ENCODE peak calls at places on chromosomes 3 and 15, in ten cellular contexts. C is body of pancreas, Z is BE2C, R is left lung, P is esophagus muscularis mucosa, E is prostate gland, F is transverse colon, J is MCF 10A, M is GM12865, N is GM10248. V is an unnamed sample.
A peak's percentile ranks its signal among the peaks of the same experiment; 100 is the strongest.

GRCh38 chr15:69660658-69661405 is 208.2 kb downstream of the RPLP1 start:
- DNase-seq in C (no peak), Z (no peak), R (no peak), P (no peak), E (no peak), F (no peak), J (no peak), M (no peak), N (peak; percentile 6), V (no peak)

GRCh38 chr3:114155370-114155821 is 23.5 kb downstream of the DRD3 start:
- DNase-seq in C (peak; percentile 34), Z (peak; percentile 49), R (no peak), P (peak; percentile 75), E (no peak), F (peak; percentile 9), J (peak; percentile 26), M (peak; percentile 55), N (peak; percentile 27), V (no peak)

GRCh38 chr15:53072077-53072476 is 281.9 kb upstream of the ONECUT1 start:
- DNase-seq in C (peak; percentile 99), Z (peak; percentile 9), R (no peak), P (no peak), E (no peak), F (peak; percentile 61), J (peak; percentile 85), M (peak; percentile 31), N (peak; percentile 8), V (peak; percentile 14)

GRCh38 chr3:188664795-188665194 is 507.0 kb upstream of the TPRG1 start:
- DNase-seq in C (peak; percentile 8), Z (peak; percentile 18), R (no peak), P (no peak), E (no peak), F (no peak), J (peak; percentile 66), M (peak; percentile 18), N (peak; percentile 15), V (peak; percentile 15)

GRCh38 chr15:89362203-89363101 is 27.8 kb upstream of the POLG start:
- DNase-seq in C (no peak), Z (peak; percentile 88), R (no peak), P (no peak), E (no peak), F (no peak), J (no peak), M (no peak), N (no peak), V (no peak)

GRCh38 chr15:67085818-67086649 is 20.6 kb downstream of the SMAD3 start:
- DNase-seq in C (peak; percentile 30), Z (no peak), R (no peak), P (no peak), E (no peak), F (no peak), J (peak; percentile 71), M (peak; percentile 98), N (peak; percentile 70), V (peak; percentile 83)

GRCh38 chr3:56336023-56336422 is 132.2 kb downstream of the ERC2 start:
- DNase-seq in C (no peak), Z (no peak), R (no peak), P (peak; percentile 60), E (no peak), F (no peak), J (no peak), M (no peak), N (no peak), V (no peak)

GRCh38 chr15:73940061-73940981 is 14.1 kb downstream of the LOXL1 start:
- DNase-seq in C (no peak), Z (peak; percentile 30), R (no peak), P (no peak), E (no peak), F (no peak), J (no peak), M (no peak), N (no peak), V (no peak)

GRCh38 chr3:184229424-184230080 is at the start of gene VWA5B2:
- DNase-seq in C (peak; percentile 83), Z (peak; percentile 87), R (peak; percentile 86), P (no peak), E (peak; percentile 37), F (peak; percentile 65), J (peak; percentile 49), M (peak; percentile 72), N (peak; percentile 90), V (peak; percentile 25)

GRCh38 chr3:120119846-120120510 is 25.7 kb upstream of the GSK3B start:
- DNase-seq in C (no peak), Z (no peak), R (no peak), P (no peak), E (no peak), F (no peak), J (no peak), M (no peak), N (no peak), V (no peak)

GRCh38 chr3:181457190-181457589 is 254.5 kb upstream of the SOX2 start:
- DNase-seq in C (peak; percentile 4), Z (peak; percentile 22), R (no peak), P (no peak), E (no peak), F (no peak), J (no peak), M (no peak), N (no peak), V (no peak)

GRCh38 chr15:34644851-34645250 is 61.4 kb upstream of the GOLGA8B start:
- DNase-seq in C (no peak), Z (no peak), R (no peak), P (no peak), E (no peak), F (no peak), J (no peak), M (no peak), N (no peak), V (no peak)

GRCh38 chr3:14633819-14634424 is 17.6 kb upstream of the CCDC174 start:
- DNase-seq in C (peak; percentile 75), Z (peak; percentile 52), R (peak; percentile 89), P (no peak), E (no peak), F (peak; percentile 53), J (peak; percentile 73), M (peak; percentile 84), N (peak; percentile 70), V (peak; percentile 44)
- TF ChIP-seq CTCF in C (peak; percentile 67), Z (peak; percentile 70), R (peak; percentile 82), P (peak; percentile 65), E (peak; percentile 55), F (peak; percentile 63), J (peak; percentile 74), M (peak; percentile 96), N (peak; percentile 75), V (peak; percentile 91)

DNA sequence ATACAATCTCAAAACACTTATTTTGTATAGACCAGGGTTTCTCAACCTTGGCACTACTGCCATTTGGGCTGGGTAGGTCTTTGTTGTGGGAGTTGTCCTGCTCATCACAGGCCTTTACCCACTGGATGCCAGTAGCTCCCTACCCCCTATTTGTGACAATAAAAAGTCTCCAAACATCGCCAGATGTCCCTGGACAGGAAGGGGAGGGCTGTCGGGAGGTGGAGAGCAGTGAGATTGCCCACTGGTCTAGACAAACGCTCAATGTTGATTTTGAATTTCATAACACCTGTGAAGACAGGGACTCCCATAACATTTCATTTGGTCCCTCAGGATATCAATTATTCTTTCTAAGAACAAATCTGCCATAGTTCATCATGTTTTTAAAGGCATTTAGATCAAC is 151.7 kb upstream of the PTPRG start:
- DNase-seq in C (no peak), Z (no peak), R (no peak), P (no peak), E (no peak), F (no peak), J (no peak), M (no peak), N (no peak), V (no peak)
- TF ChIP-seq CTCF in C (no peak), Z (no peak), R (no peak), P (no peak), E (no peak), F (no peak), J (no peak), M (no peak), N (no peak), V (no peak)

DNA sequence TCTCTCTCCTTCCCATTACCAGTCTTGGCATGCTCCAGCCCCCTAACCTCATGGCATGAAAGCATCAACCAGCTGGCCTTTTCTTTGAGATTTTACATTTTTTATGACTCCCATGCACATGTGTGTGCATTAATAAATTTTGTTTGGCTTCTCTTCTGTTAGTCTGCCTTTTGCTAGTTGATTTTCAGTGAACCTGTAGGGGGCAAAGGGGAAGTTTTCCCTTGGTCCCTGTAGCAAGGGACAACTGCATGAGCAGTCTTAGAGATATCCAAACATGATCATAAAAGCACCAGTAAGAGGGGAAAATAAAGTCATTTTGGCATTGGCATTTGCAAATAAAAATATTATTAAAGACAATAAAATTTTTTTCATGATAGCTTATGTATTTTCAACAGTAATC is 73.7 kb downstream of the OXSM start:
- DNase-seq in C (no peak), Z (no peak), R (no peak), P (no peak), E (no peak), F (no peak), J (no peak), M (no peak), N (no peak), V (no peak)
- TF ChIP-seq CTCF in C (no peak), Z (peak; percentile 20), R (no peak), P (no peak), E (no peak), F (no peak), J (no peak), M (peak; percentile 15), N (no peak), V (peak; percentile 25)

GRCh38 chr3:116338713-116339112 is 106.6 kb downstream of the LSAMP start:
- DNase-seq in C (no peak), Z (no peak), R (no peak), P (no peak), E (no peak), F (no peak), J (no peak), M (no peak), N (no peak), V (no peak)

GRCh38 chr3:116341381-116341780 is 103.9 kb downstream of the LSAMP start:
- DNase-seq in C (no peak), Z (no peak), R (no peak), P (no peak), E (no peak), F (no peak), J (no peak), M (no peak), N (no peak), V (no peak)

GRCh38 chr3:116340680-116341216 is 104.5 kb downstream of the LSAMP start:
- DNase-seq in C (no peak), Z (no peak), R (no peak), P (no peak), E (no peak), F (no peak), J (no peak), M (no peak), N (no peak), V (no peak)

GRCh38 chr3:116339441-116340028 is 105.8 kb downstream of the LSAMP start:
- DNase-seq in C (peak; percentile 5), Z (peak; percentile 15), R (no peak), P (no peak), E (peak; percentile 24), F (peak; percentile 25), J (no peak), M (no peak), N (no peak), V (no peak)

DNA sequence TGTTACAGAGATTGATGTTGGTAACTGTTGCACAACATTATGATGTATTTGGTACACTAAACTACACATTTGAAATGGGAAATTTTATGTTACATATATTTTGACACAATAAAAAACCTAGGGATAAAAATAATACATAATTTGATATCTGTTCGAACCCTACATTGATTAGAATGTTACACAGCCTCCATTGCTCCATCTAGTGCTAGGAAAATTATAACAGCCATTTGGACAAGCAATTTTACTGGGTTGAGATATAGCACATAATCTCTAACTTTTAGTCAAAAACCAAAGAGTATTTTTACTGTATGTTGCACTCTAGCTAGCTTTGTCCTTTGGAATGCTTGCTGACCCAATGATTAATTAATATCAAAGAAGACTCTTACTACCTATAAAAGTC is 108.1 kb downstream of the LSAMP start:
- DNase-seq in C (no peak), Z (no peak), R (no peak), P (no peak), E (no peak), F (no peak), J (no peak), M (no peak), N (no peak), V (no peak)
- TF ChIP-seq CTCF in C (no peak), Z (peak; percentile 25), R (no peak), P (no peak), E (no peak), F (no peak), J (no peak), M (no peak), N (peak; percentile 3), V (no peak)

V was measured in HFFc6.